ENCODE peak calls at places on chromosomes 12 and 14, in five cellular contexts. One of them, this sample, is unnamed.
A peak's percentile ranks its signal among the peaks of the same experiment; 100 is the strongest.

GRCh38 chr12:22039361-22039760 is 6.7 kb upstream of the CMAS start:
- DNase-seq in stimulated activated CD8-positive, alpha-beta memory T cell treated with anti-CD3 and anti-CD28 coated beads, Interleukin-12 subunit alpha, Interleukin-12 subunit beta, amount 100 ng/mL, for 1 hour: no peak
- DNase-seq in nucleus accumbens: no peak
- DNase-seq in ELR: no peak
- DNase-seq in HTR-8/SVneo: no peak
- DNase-seq in this sample: no peak

GRCh38 chr12:104155711-104156555 is 17.9 kb upstream of the NFYB start:
- DNase-seq in stimulated activated CD8-positive, alpha-beta memory T cell treated with anti-CD3 and anti-CD28 coated beads, Interleukin-12 subunit alpha, Interleukin-12 subunit beta, amount 100 ng/mL, for 1 hour: no peak
- DNase-seq in nucleus accumbens: no peak
- DNase-seq in ELR: no peak
- DNase-seq in HTR-8/SVneo: no peak
- DNase-seq in this sample: no peak

GRCh38 chr12:22797686-22798085 is 172.7 kb downstream of the ETNK1 start:
- DNase-seq in stimulated activated CD8-positive, alpha-beta memory T cell treated with anti-CD3 and anti-CD28 coated beads, Interleukin-12 subunit alpha, Interleukin-12 subunit beta, amount 100 ng/mL, for 1 hour: no peak
- DNase-seq in nucleus accumbens: no peak
- DNase-seq in ELR: no peak
- DNase-seq in HTR-8/SVneo: no peak
- DNase-seq in this sample: no peak

GRCh38 chr14:88551936-88552565 is 2.8 kb downstream of the PTPN21 start:
- DNase-seq in stimulated activated CD8-positive, alpha-beta memory T cell treated with anti-CD3 and anti-CD28 coated beads, Interleukin-12 subunit alpha, Interleukin-12 subunit beta, amount 100 ng/mL, for 1 hour: no peak
- DNase-seq in nucleus accumbens: no peak
- DNase-seq in ELR: peak; percentile 55
- DNase-seq in HTR-8/SVneo: no peak
- DNase-seq in this sample: no peak

GRCh38 chr14:100402631-100403030 is 79.5 kb downstream of the SLC25A47 start:
- DNase-seq in stimulated activated CD8-positive, alpha-beta memory T cell treated with anti-CD3 and anti-CD28 coated beads, Interleukin-12 subunit alpha, Interleukin-12 subunit beta, amount 100 ng/mL, for 1 hour: no peak
- DNase-seq in nucleus accumbens: no peak
- DNase-seq in ELR: no peak
- DNase-seq in HTR-8/SVneo: no peak
- DNase-seq in this sample: no peak

GRCh38 chr14:23346693-23347405 is 5.8 kb downstream of the SLC22A17 start:
- DNase-seq in stimulated activated CD8-positive, alpha-beta memory T cell treated with anti-CD3 and anti-CD28 coated beads, Interleukin-12 subunit alpha, Interleukin-12 subunit beta, amount 100 ng/mL, for 1 hour: no peak
- DNase-seq in nucleus accumbens: no peak
- DNase-seq in ELR: no peak
- DNase-seq in HTR-8/SVneo: no peak
- DNase-seq in this sample: no peak

GRCh38 chr14:37196604-37197420 is 925 bp upstream of the MIPOL1 start:
- DNase-seq in stimulated activated CD8-positive, alpha-beta memory T cell treated with anti-CD3 and anti-CD28 coated beads, Interleukin-12 subunit alpha, Interleukin-12 subunit beta, amount 100 ng/mL, for 1 hour: no peak
- DNase-seq in nucleus accumbens: no peak
- DNase-seq in ELR: peak; percentile 25
- DNase-seq in HTR-8/SVneo: no peak
- DNase-seq in this sample: no peak

GRCh38 chr12:47757840-47758583 is 668 bp downstream of the RAPGEF3 start:
- DNase-seq in stimulated activated CD8-positive, alpha-beta memory T cell treated with anti-CD3 and anti-CD28 coated beads, Interleukin-12 subunit alpha, Interleukin-12 subunit beta, amount 100 ng/mL, for 1 hour: no peak
- DNase-seq in nucleus accumbens: no peak
- DNase-seq in ELR: no peak
- DNase-seq in HTR-8/SVneo: no peak
- DNase-seq in this sample: no peak

GRCh38 chr12:83818888-83819287 is 1093.7 kb downstream of the SLC6A15 start:
- DNase-seq in stimulated activated CD8-positive, alpha-beta memory T cell treated with anti-CD3 and anti-CD28 coated beads, Interleukin-12 subunit alpha, Interleukin-12 subunit beta, amount 100 ng/mL, for 1 hour: no peak
- DNase-seq in nucleus accumbens: no peak
- DNase-seq in ELR: no peak
- DNase-seq in HTR-8/SVneo: no peak
- DNase-seq in this sample: no peak

GRCh38 chr12:113333111-113333750 is 1.7 kb downstream of the SLC8B1 start:
- DNase-seq in stimulated activated CD8-positive, alpha-beta memory T cell treated with anti-CD3 and anti-CD28 coated beads, Interleukin-12 subunit alpha, Interleukin-12 subunit beta, amount 100 ng/mL, for 1 hour: no peak
- DNase-seq in nucleus accumbens: no peak
- DNase-seq in ELR: no peak
- DNase-seq in HTR-8/SVneo: no peak
- DNase-seq in this sample: no peak